ENCODE peak calls at places on chromosomes 13 and 19, in eight cellular contexts. D is fibroblast of pulmonary artery; U is A673; J is MM.1S; I is aorta; M is HT-29; K is effector memory CD4-positive, alpha-beta T cell; L is OCI-LY7. T is an unnamed sample.

GRCh38 chr19:6100284-6100915 is 9.9 kb downstream of the RFX2 start:
- DNase-seq in U (peak), D (no peak), K (no peak), L (no peak), M (no peak), I (no peak), J (peak), T (no peak)

GRCh38 chr19:10820173-10820572 is 15.8 kb downstream of the TMED1 start:
- DNase-seq in K (no peak), D (no peak), L (peak), I (no peak), M (no peak), J (no peak), U (no peak), T (no peak)

GRCh38 chr13:100789968-100790367 is 115.4 kb upstream of the TMTC4 start:
- DNase-seq in J (peak), U (no peak), L (no peak), M (no peak), K (no peak), D (no peak), I (no peak), T (peak)

GRCh38 chr13:77016241-77016812 is 10.6 kb downstream of the FBXL3 start:
- DNase-seq in J (no peak), L (no peak), I (no peak), D (no peak), K (no peak), M (no peak), U (no peak), T (no peak)

GRCh38 chr13:73059460-73060250 is 850 bp downstream of the KLF5 start:
- DNase-seq in I (peak), J (peak), U (peak), K (peak), M (peak), L (peak), D (no peak), T (peak)

GRCh38 chr19:4043410-4043809 is 23.3 kb downstream of the ZBTB7A start:
- DNase-seq in K (no peak), I (no peak), U (no peak), M (no peak), D (no peak), J (no peak), L (no peak), T (no peak)

GRCh38 chr13:48304132-48304876 is 753 bp downstream of the RB1 start:
- DNase-seq in U (peak), K (no peak), M (peak), J (peak), L (peak), D (peak), I (no peak), T (peak)

GRCh38 chr19:2227415-2228156 is 8.5 kb downstream of the PLEKHJ1 start:
- DNase-seq in D (no peak), L (peak), J (no peak), U (no peak), M (no peak), I (no peak), K (no peak), T (no peak)

GRCh38 chr19:52600639-52601024 is 30.5 kb downstream of the ZNF701 start:
- DNase-seq in M (no peak), J (no peak), L (peak), K (no peak), D (no peak), I (peak), U (peak), T (peak)

GRCh38 chr19:29878973-29879654 is 62.9 kb upstream of the URI1 start:
- DNase-seq in U (peak), K (no peak), L (peak), M (peak), I (peak), D (peak), J (peak), T (peak)

GRCh38 chr19:40231544-40232424 is 5.3 kb upstream of the CCNP start:
- DNase-seq in U (no peak), K (no peak), L (no peak), J (no peak), M (no peak), D (no peak), I (no peak), T (no peak)

GRCh38 chr13:59915252-59915651 is 248.5 kb downstream of the DIAPH3 start:
- DNase-seq in D (no peak), J (no peak), L (no peak), U (no peak), K (no peak), M (no peak), I (no peak), T (no peak)

GRCh38 chr19:31285744-31286143 is 63.5 kb downstream of the TSHZ3 start:
- DNase-seq in I (no peak), L (no peak), J (no peak), U (no peak), D (peak), M (no peak), K (no peak), T (no peak)

GRCh38 chr13:80131204-80131603 is 209.7 kb downstream of the SPRY2 start:
- DNase-seq in M (peak), K (no peak), L (no peak), U (peak), I (peak), D (peak), J (no peak), T (peak)

GRCh38 chr19:1690570-1691307 is 38.3 kb upstream of the TCF3 start:
- DNase-seq in J (no peak), U (peak), K (peak), I (peak), L (peak), D (peak), M (peak), T (no peak)

GRCh38 chr19:29909545-29909944 is 32.5 kb upstream of the URI1 start:
- DNase-seq in J (no peak), U (no peak), K (no peak), I (no peak), L (no peak), D (no peak), M (no peak), T (no peak)

GRCh38 chr19:38734426-38735256 is 9.6 kb downstream of the CAPN12 start:
- DNase-seq in M (peak), D (no peak), L (peak), I (peak), J (peak), K (no peak), U (no peak), T (no peak)